ENCODE peak calls at places on chromosomes 6 and 20, in four cellular contexts. One of them, this sample, is unnamed.

GRCh38 chr6:97705568-97705967 is 422.6 kb upstream of the MMS22L start:
- DNase-seq in activated CD4-positive, alpha-beta T cell treated with anti-CD3 and anti-CD28 coated beads, Interleukin-2, amount 50 U/mL, for 48 hours: no peak
- DNase-seq in Panc1: no peak
- DNase-seq in bronchial epithelial cell: peak
- DNase-seq in this sample: peak

GRCh38 chr6:35024601-35025054 is 116.5 kb downstream of the TCP11 start:
- DNase-seq in activated CD4-positive, alpha-beta T cell treated with anti-CD3 and anti-CD28 coated beads, Interleukin-2, amount 50 U/mL, for 48 hours: no peak
- DNase-seq in Panc1: peak
- DNase-seq in bronchial epithelial cell: peak
- DNase-seq in this sample: peak

GRCh38 chr6:137631323-137631722 is 137.1 kb upstream of the OLIG3 start:
- DNase-seq in activated CD4-positive, alpha-beta T cell treated with anti-CD3 and anti-CD28 coated beads, Interleukin-2, amount 50 U/mL, for 48 hours: no peak
- DNase-seq in Panc1: no peak
- DNase-seq in bronchial epithelial cell: peak
- DNase-seq in this sample: no peak

GRCh38 chr6:131015192-131015591 is 47.9 kb downstream of the EPB41L2 start:
- DNase-seq in activated CD4-positive, alpha-beta T cell treated with anti-CD3 and anti-CD28 coated beads, Interleukin-2, amount 50 U/mL, for 48 hours: no peak
- DNase-seq in Panc1: no peak
- DNase-seq in bronchial epithelial cell: no peak
- DNase-seq in this sample: no peak

GRCh38 chr20:47546184-47547033 is 44.7 kb downstream of the NCOA3 start:
- DNase-seq in activated CD4-positive, alpha-beta T cell treated with anti-CD3 and anti-CD28 coated beads, Interleukin-2, amount 50 U/mL, for 48 hours: no peak
- DNase-seq in Panc1: no peak
- DNase-seq in bronchial epithelial cell: peak
- DNase-seq in this sample: no peak

GRCh38 chr6:28446818-28447511 is 3.7 kb upstream of the ZSCAN23 start:
- DNase-seq in activated CD4-positive, alpha-beta T cell treated with anti-CD3 and anti-CD28 coated beads, Interleukin-2, amount 50 U/mL, for 48 hours: no peak
- DNase-seq in Panc1: no peak
- DNase-seq in bronchial epithelial cell: no peak
- DNase-seq in this sample: no peak

GRCh38 chr6:157323924-157324276 is 581 bp upstream of the TMEM242 start:
- DNase-seq in activated CD4-positive, alpha-beta T cell treated with anti-CD3 and anti-CD28 coated beads, Interleukin-2, amount 50 U/mL, for 48 hours: peak
- DNase-seq in Panc1: peak
- DNase-seq in bronchial epithelial cell: peak
- DNase-seq in this sample: peak

GRCh38 chr6:3501826-3502505 is 45.1 kb upstream of the SLC22A23 start:
- DNase-seq in activated CD4-positive, alpha-beta T cell treated with anti-CD3 and anti-CD28 coated beads, Interleukin-2, amount 50 U/mL, for 48 hours: no peak
- DNase-seq in Panc1: no peak
- DNase-seq in bronchial epithelial cell: no peak
- DNase-seq in this sample: no peak

GRCh38 chr6:79215233-79215824 is 19.2 kb downstream of the HMGN3 start:
- DNase-seq in activated CD4-positive, alpha-beta T cell treated with anti-CD3 and anti-CD28 coated beads, Interleukin-2, amount 50 U/mL, for 48 hours: no peak
- DNase-seq in Panc1: no peak
- DNase-seq in bronchial epithelial cell: no peak
- DNase-seq in this sample: no peak

GRCh38 chr6:36692220-36692619 is 5.4 kb upstream of the RAB44 start:
- DNase-seq in activated CD4-positive, alpha-beta T cell treated with anti-CD3 and anti-CD28 coated beads, Interleukin-2, amount 50 U/mL, for 48 hours: peak
- DNase-seq in Panc1: no peak
- DNase-seq in bronchial epithelial cell: no peak
- DNase-seq in this sample: no peak

GRCh38 chr20:4721719-4722118 is at the start of gene PRND:
- DNase-seq in activated CD4-positive, alpha-beta T cell treated with anti-CD3 and anti-CD28 coated beads, Interleukin-2, amount 50 U/mL, for 48 hours: no peak
- DNase-seq in Panc1: no peak
- DNase-seq in bronchial epithelial cell: no peak
- DNase-seq in this sample: no peak